ENCODE peak calls at places on chromosomes 5 and 9, in four cellular contexts. One of them, this sample, is unnamed.

GRCh38 chr9:28942941-28943340 is 1369.7 kb upstream of the C9orf72 start:
- DNase-seq in natural killer cell: no peak
- DNase-seq in neural progenitor cell: no peak
- DNase-seq in astrocyte: no peak
- DNase-seq in this sample: no peak

GRCh38 chr9:20321683-20322082 is 300.6 kb downstream of the MLLT3 start:
- DNase-seq in neural progenitor cell: no peak
- DNase-seq in astrocyte: no peak
- DNase-seq in natural killer cell: no peak
- DNase-seq in this sample: no peak

GRCh38 chr5:591746-592145 is 20.4 kb upstream of the CEP72 start:
- DNase-seq in neural progenitor cell: no peak
- DNase-seq in astrocyte: no peak
- DNase-seq in natural killer cell: no peak
- DNase-seq in this sample: no peak

GRCh38 chr5:428219-428618 is 14.8 kb upstream of the EXOC3 start:
- DNase-seq in neural progenitor cell: no peak
- DNase-seq in natural killer cell: no peak
- DNase-seq in astrocyte: no peak
- DNase-seq in this sample: no peak

GRCh38 chr5:140041492-140042421 is 1.3 kb downstream of the NRG2 start:
- DNase-seq in astrocyte: peak; percentile 16
- DNase-seq in natural killer cell: no peak
- DNase-seq in neural progenitor cell: peak; percentile 64
- DNase-seq in this sample: peak; percentile 29

GRCh38 chr9:112783551-112783954 is 33.0 kb downstream of the SNX30 start:
- DNase-seq in natural killer cell: no peak
- DNase-seq in astrocyte: no peak
- DNase-seq in neural progenitor cell: no peak
- DNase-seq in this sample: no peak

GRCh38 chr5:150053695-150054392 is 32.5 kb downstream of the CSF1R start:
- DNase-seq in neural progenitor cell: no peak
- DNase-seq in natural killer cell: no peak
- DNase-seq in astrocyte: no peak
- DNase-seq in this sample: no peak

GRCh38 chr9:135075234-135076142 is 12.0 kb upstream of the OLFM1 start:
- DNase-seq in astrocyte: no peak
- DNase-seq in natural killer cell: no peak
- DNase-seq in neural progenitor cell: peak; percentile 80
- DNase-seq in this sample: no peak

GRCh38 chr5:132592521-132592920 is 35.7 kb downstream of the RAD50 start:
- DNase-seq in natural killer cell: no peak
- DNase-seq in astrocyte: peak; percentile 42
- DNase-seq in neural progenitor cell: peak; percentile 2
- DNase-seq in this sample: no peak

GRCh38 chr9:971901-972511 is 4.4 kb upstream of the DMRT3 start:
- DNase-seq in neural progenitor cell: peak; percentile 92
- DNase-seq in astrocyte: no peak
- DNase-seq in natural killer cell: no peak
- DNase-seq in this sample: no peak

GRCh38 chr5:160506006-160507004 is 84.7 kb downstream of the PTTG1 start:
- DNase-seq in neural progenitor cell: peak; percentile 23
- DNase-seq in natural killer cell: peak; percentile 60
- DNase-seq in astrocyte: peak; percentile 43
- DNase-seq in this sample: no peak

GRCh38 chr5:122981846-122982245 is 54.7 kb downstream of the PPIC start:
- DNase-seq in astrocyte: no peak
- DNase-seq in neural progenitor cell: no peak
- DNase-seq in natural killer cell: no peak
- DNase-seq in this sample: no peak

GRCh38 chr9:128845186-128845931 is 15.8 kb upstream of the SPOUT1 start:
- DNase-seq in natural killer cell: no peak
- DNase-seq in astrocyte: no peak
- DNase-seq in neural progenitor cell: peak; percentile 12
- DNase-seq in this sample: peak; percentile 52

DNA sequence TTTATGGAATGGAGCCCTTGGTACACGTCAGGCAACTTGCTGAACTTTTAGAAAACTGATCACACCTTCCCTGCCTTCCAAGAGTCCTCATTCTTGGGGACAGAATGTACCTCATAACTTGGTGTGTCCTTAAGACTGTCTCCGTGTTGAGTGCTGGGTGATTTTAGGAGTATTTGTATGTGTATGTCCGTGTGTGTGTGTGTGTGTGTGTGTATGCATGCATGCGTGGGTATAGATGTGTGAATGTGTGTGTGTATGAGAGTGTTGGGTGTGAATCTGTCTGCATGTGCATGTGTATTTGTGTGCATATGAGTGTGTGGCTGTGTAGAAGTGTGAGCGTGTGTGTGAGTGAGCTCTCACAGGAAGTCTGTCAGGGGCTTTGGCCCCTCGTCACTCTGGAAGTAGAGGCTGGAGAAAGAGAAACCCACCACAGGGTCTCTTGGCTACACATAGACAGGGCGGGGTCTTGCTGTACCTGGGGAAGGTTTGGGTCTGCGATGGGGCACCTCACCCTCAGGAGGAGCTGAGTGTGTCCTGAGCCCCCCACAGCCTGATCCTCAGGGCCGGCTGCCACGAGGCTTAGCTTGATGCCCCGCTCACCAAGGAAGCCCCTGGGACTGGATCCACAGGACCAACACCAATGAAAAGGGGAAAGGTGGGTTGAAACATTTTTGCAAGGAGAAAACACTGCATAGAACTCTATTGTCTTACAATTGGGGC is 33.1 kb upstream of the ANKRD33B start:
- DNase-seq in neural progenitor cell: no peak
- DNase-seq in natural killer cell: no peak
- DNase-seq in astrocyte: no peak
- DNase-seq in this sample: no peak
- TF ChIP-seq CTCF in neural progenitor cell: no peak
- TF ChIP-seq CTCF in natural killer cell: no peak
- TF ChIP-seq CTCF in astrocyte: no peak
- TF ChIP-seq CTCF in this sample: no peak

DNA sequence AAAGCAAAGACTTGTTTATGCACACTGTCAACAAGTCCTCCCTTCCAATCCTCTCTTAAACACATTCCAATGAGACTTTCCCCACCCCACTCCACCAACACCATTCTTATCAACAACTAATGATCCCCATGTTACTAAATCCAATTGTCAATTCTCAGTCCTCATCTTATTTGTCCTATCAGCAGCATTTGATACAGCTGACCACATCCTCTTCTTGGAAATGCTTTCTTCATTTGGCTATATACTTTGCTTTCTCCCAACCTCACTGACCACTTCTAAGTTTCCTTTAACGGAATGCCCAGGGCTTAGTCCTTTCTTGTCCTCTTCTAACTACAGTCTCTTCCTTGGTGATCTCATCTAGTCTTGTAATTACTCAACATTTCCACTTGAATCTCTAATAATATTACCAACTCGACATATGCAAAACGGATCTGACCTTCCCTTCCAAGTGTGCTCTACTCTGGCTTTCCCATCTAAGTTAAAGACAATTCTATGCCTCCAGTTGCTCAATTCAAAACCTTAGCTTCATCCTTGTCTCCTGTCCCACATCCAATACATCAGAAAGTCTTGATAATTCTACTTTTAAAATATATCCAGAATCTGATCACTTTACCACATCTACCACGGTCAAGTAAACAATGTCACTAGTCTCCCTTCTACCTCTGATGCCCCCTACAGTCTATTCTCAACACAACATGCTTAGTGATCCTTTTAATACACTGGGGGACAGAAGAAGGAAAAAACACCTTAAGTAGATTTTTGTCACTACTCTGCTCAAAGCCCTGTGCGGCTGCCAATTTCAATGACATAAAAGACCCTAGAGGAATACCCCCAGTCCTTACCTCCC is 25.5 kb downstream of the AGTPBP1 start:
- DNase-seq in neural progenitor cell: no peak
- DNase-seq in natural killer cell: no peak
- DNase-seq in astrocyte: no peak
- DNase-seq in this sample: no peak
- TF ChIP-seq CTCF in neural progenitor cell: peak; percentile 43
- TF ChIP-seq CTCF in natural killer cell: peak; percentile 28
- TF ChIP-seq CTCF in astrocyte: no peak
- TF ChIP-seq CTCF in this sample: peak; percentile 10

GRCh38 chr9:124870723-124871122 is 8.8 kb downstream of the ARPC5L start:
- DNase-seq in neural progenitor cell: no peak
- DNase-seq in natural killer cell: peak; percentile 33
- DNase-seq in astrocyte: no peak
- DNase-seq in this sample: no peak
- TF ChIP-seq CTCF in neural progenitor cell: no peak
- TF ChIP-seq CTCF in natural killer cell: no peak
- TF ChIP-seq CTCF in astrocyte: no peak
- TF ChIP-seq CTCF in this sample: no peak

DNA sequence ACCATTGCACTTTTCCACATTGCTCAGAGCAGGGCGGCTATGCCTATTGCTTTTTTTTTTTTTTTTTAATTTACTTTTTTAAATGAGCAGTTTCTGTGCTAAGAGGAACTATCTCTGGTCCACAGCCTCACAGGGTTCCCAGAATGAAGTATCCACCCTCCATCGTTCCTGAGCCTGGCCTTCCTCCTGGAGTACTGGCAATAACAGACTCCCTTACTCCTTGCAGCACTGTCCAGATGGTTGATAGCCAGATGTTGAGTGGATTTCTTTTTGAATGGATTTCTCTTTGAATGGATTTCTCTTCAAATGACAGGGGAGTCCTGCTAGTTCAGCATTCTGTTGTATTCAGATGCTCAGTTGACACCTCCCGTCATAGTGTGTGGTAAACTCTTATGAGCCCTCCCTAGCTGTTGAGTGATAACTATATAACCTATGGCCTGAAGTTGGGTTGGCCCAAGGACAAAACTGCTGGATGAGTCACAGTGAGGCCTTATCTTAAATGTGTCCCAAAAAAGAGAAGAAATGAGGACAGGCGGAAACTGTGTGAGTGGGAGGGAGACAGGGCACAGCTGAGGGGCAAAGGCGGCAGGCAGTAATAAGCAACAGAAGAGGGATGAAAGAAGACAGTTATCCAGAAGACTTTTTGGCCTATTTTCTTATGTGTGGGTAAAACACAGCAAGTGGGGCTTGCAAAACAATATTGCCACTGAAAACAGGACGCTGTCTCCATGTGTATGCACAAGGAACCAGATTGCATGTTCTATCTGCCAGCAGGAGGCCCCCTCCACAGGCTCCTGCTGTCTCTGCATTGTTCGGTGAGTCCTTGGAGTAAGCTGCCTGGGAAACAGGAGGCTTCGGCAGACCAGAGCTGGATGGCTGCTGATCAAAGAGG is 209.5 kb upstream of the S1PR3 start:
- DNase-seq in neural progenitor cell: peak; percentile 67
- DNase-seq in astrocyte: peak; percentile 69
- DNase-seq in natural killer cell: no peak
- DNase-seq in this sample: no peak
- TF ChIP-seq CTCF in neural progenitor cell: no peak
- TF ChIP-seq CTCF in astrocyte: peak; percentile 49
- TF ChIP-seq CTCF in natural killer cell: no peak
- TF ChIP-seq CTCF in this sample: no peak

This sample was measured in D721Med.